ENCODE peak calls at places on chromosomes 3 and 15, in six cellular contexts. One of them, this sample, is unnamed.

GRCh38 chr3:129276385-129276784 is 2.3 kb upstream of the HMCES start:
- DNase-seq in islet precursor cell: no peak
- DNase-seq in NCI-H345: no peak
- DNase-seq in ovary: no peak
- DNase-seq in GM03348: no peak
- DNase-seq in neural crest cell: no peak
- DNase-seq in this sample: no peak

GRCh38 chr3:158419820-158420653 is 151.0 kb upstream of the MLF1 start:
- DNase-seq in NCI-H345: no peak
- DNase-seq in GM03348: no peak
- DNase-seq in neural crest cell: no peak
- DNase-seq in islet precursor cell: no peak
- DNase-seq in ovary: no peak
- DNase-seq in this sample: no peak

GRCh38 chr3:10516835-10517465 is 11.6 kb upstream of the ATP2B2 start:
- DNase-seq in NCI-H345: no peak
- DNase-seq in GM03348: no peak
- DNase-seq in ovary: no peak
- DNase-seq in islet precursor cell: peak
- DNase-seq in neural crest cell: no peak
- DNase-seq in this sample: no peak

GRCh38 chr15:39427705-39428104 is 153.2 kb upstream of the THBS1 start:
- DNase-seq in NCI-H345: no peak
- DNase-seq in ovary: no peak
- DNase-seq in islet precursor cell: peak
- DNase-seq in GM03348: no peak
- DNase-seq in neural crest cell: no peak
- DNase-seq in this sample: no peak

GRCh38 chr15:79849789-79850188 is 47.0 kb downstream of the MTHFS start:
- DNase-seq in ovary: no peak
- DNase-seq in NCI-H345: no peak
- DNase-seq in GM03348: peak
- DNase-seq in neural crest cell: peak
- DNase-seq in islet precursor cell: peak
- DNase-seq in this sample: no peak

GRCh38 chr15:81957698-81958097 is 88.1 kb downstream of the MEX3B start:
- DNase-seq in islet precursor cell: no peak
- DNase-seq in NCI-H345: no peak
- DNase-seq in ovary: no peak
- DNase-seq in GM03348: no peak
- DNase-seq in neural crest cell: no peak
- DNase-seq in this sample: no peak

GRCh38 chr15:80210612-80211554 is 41.1 kb downstream of the CTXND1 start:
- DNase-seq in GM03348: no peak
- DNase-seq in NCI-H345: no peak
- DNase-seq in islet precursor cell: no peak
- DNase-seq in neural crest cell: no peak
- DNase-seq in ovary: no peak
- DNase-seq in this sample: no peak

GRCh38 chr3:178485756-178486155 is 50.5 kb upstream of the KCNMB2 start:
- DNase-seq in islet precursor cell: no peak
- DNase-seq in GM03348: peak
- DNase-seq in ovary: no peak
- DNase-seq in NCI-H345: no peak
- DNase-seq in neural crest cell: no peak
- DNase-seq in this sample: no peak

GRCh38 chr3:23174426-23175039 is 28.6 kb upstream of the UBE2E2 start:
- DNase-seq in NCI-H345: no peak
- DNase-seq in GM03348: no peak
- DNase-seq in ovary: peak
- DNase-seq in neural crest cell: no peak
- DNase-seq in islet precursor cell: peak
- DNase-seq in this sample: no peak

GRCh38 chr3:23546186-23546585 is 259.6 kb upstream of the UBE2E1 start:
- DNase-seq in islet precursor cell: no peak
- DNase-seq in neural crest cell: no peak
- DNase-seq in GM03348: no peak
- DNase-seq in NCI-H345: no peak
- DNase-seq in ovary: no peak
- DNase-seq in this sample: no peak

GRCh38 chr3:27279153-27279552 is 90.0 kb downstream of the NEK10 start:
- DNase-seq in NCI-H345: no peak
- DNase-seq in neural crest cell: no peak
- DNase-seq in islet precursor cell: no peak
- DNase-seq in ovary: no peak
- DNase-seq in GM03348: peak
- DNase-seq in this sample: no peak

GRCh38 chr15:64774556-64775523 is 549 bp downstream of the RBPMS2 start:
- DNase-seq in ovary: peak
- DNase-seq in NCI-H345: no peak
- DNase-seq in islet precursor cell: peak
- DNase-seq in GM03348: peak
- DNase-seq in neural crest cell: peak
- DNase-seq in this sample: no peak

GRCh38 chr15:60390931-60391501 is 6.8 kb downstream of the ANXA2 start:
- DNase-seq in NCI-H345: no peak
- DNase-seq in ovary: peak
- DNase-seq in islet precursor cell: peak
- DNase-seq in neural crest cell: no peak
- DNase-seq in GM03348: peak
- DNase-seq in this sample: no peak

GRCh38 chr3:69110941-69111546 is 11.4 kb downstream of the LMOD3 start:
- DNase-seq in ovary: no peak
- DNase-seq in neural crest cell: no peak
- DNase-seq in islet precursor cell: no peak
- DNase-seq in NCI-H345: no peak
- DNase-seq in GM03348: no peak
- DNase-seq in this sample: no peak

GRCh38 chr15:33068007-33068441 is 126.5 kb downstream of the FMN1 start:
- DNase-seq in islet precursor cell: peak
- DNase-seq in GM03348: peak
- DNase-seq in ovary: no peak
- DNase-seq in NCI-H345: no peak
- DNase-seq in neural crest cell: no peak
- DNase-seq in this sample: peak

GRCh38 chr15:100918690-100919480 is at the start of gene LRRK1:
- DNase-seq in neural crest cell: no peak
- DNase-seq in islet precursor cell: no peak
- DNase-seq in GM03348: peak
- DNase-seq in ovary: peak
- DNase-seq in NCI-H345: peak
- DNase-seq in this sample: no peak